ENCODE peak calls at places on chromosomes 3 and 15, in six cellular contexts. One of them, this sample, is unnamed.

GRCh38 chr3:170585937-170586310 is at the start of gene SLC7A14:
- DNase-seq in tibial nerve: no peak
- DNase-seq in uterus: no peak
- DNase-seq in PC-3: no peak
- DNase-seq in GM20000: no peak
- DNase-seq in endodermal cell: peak; percentile 87
- DNase-seq in this sample: no peak

GRCh38 chr15:76234337-76234889 is 76.9 kb downstream of the ETFA start:
- DNase-seq in tibial nerve: no peak
- DNase-seq in uterus: no peak
- DNase-seq in PC-3: no peak
- DNase-seq in GM20000: no peak
- DNase-seq in endodermal cell: no peak
- DNase-seq in this sample: no peak

GRCh38 chr3:147410518-147411234 is 1.5 kb downstream of the ZIC1 start:
- DNase-seq in tibial nerve: no peak
- DNase-seq in uterus: no peak
- DNase-seq in PC-3: no peak
- DNase-seq in GM20000: no peak
- DNase-seq in endodermal cell: peak; percentile 85
- DNase-seq in this sample: no peak

GRCh38 chr3:23588547-23588946 is 217.2 kb upstream of the UBE2E1 start:
- DNase-seq in tibial nerve: no peak
- DNase-seq in uterus: no peak
- DNase-seq in PC-3: no peak
- DNase-seq in GM20000: no peak
- DNase-seq in endodermal cell: no peak
- DNase-seq in this sample: no peak

GRCh38 chr3:170730071-170730812 is 139.8 kb downstream of the RPL22L1 start:
- DNase-seq in tibial nerve: no peak
- DNase-seq in uterus: no peak
- DNase-seq in PC-3: no peak
- DNase-seq in GM20000: no peak
- DNase-seq in endodermal cell: no peak
- DNase-seq in this sample: no peak

GRCh38 chr15:90099072-90099867 is 3.0 kb downstream of the IDH2 start:
- DNase-seq in tibial nerve: no peak
- DNase-seq in uterus: no peak
- DNase-seq in PC-3: no peak
- DNase-seq in GM20000: peak; percentile 62
- DNase-seq in endodermal cell: no peak
- DNase-seq in this sample: no peak

GRCh38 chr3:159039286-159039685 is 237.4 kb downstream of the MFSD1 start:
- DNase-seq in tibial nerve: no peak
- DNase-seq in uterus: no peak
- DNase-seq in PC-3: no peak
- DNase-seq in GM20000: no peak
- DNase-seq in endodermal cell: no peak
- DNase-seq in this sample: no peak

GRCh38 chr3:70861855-70862254 is 549.4 kb upstream of the MDFIC2 start:
- DNase-seq in tibial nerve: no peak
- DNase-seq in uterus: no peak
- DNase-seq in PC-3: peak; percentile 33
- DNase-seq in GM20000: no peak
- DNase-seq in endodermal cell: no peak
- DNase-seq in this sample: no peak

GRCh38 chr3:126715432-126715831 is 11.4 kb downstream of the CHCHD6 start:
- DNase-seq in tibial nerve: no peak
- DNase-seq in uterus: no peak
- DNase-seq in PC-3: no peak
- DNase-seq in GM20000: no peak
- DNase-seq in endodermal cell: no peak
- DNase-seq in this sample: no peak

GRCh38 chr3:180280601-180281000 is 243.9 kb upstream of the PEX5L start:
- DNase-seq in tibial nerve: no peak
- DNase-seq in uterus: no peak
- DNase-seq in PC-3: peak; percentile 98
- DNase-seq in GM20000: no peak
- DNase-seq in endodermal cell: no peak
- DNase-seq in this sample: peak; percentile 30

GRCh38 chr3:124832782-124833709 is 54.1 kb downstream of the ITGB5 start:
- DNase-seq in tibial nerve: no peak
- DNase-seq in uterus: no peak
- DNase-seq in PC-3: peak; percentile 48
- DNase-seq in GM20000: no peak
- DNase-seq in endodermal cell: no peak
- DNase-seq in this sample: no peak

GRCh38 chr3:142046320-142047020 is 102.9 kb downstream of the TFDP2 start:
- DNase-seq in tibial nerve: no peak
- DNase-seq in uterus: no peak
- DNase-seq in PC-3: no peak
- DNase-seq in GM20000: no peak
- DNase-seq in endodermal cell: no peak
- DNase-seq in this sample: no peak

GRCh38 chr3:31562525-31562924 is 29.8 kb downstream of the STT3B start:
- DNase-seq in tibial nerve: no peak
- DNase-seq in uterus: no peak
- DNase-seq in PC-3: no peak
- DNase-seq in GM20000: no peak
- DNase-seq in endodermal cell: peak; percentile 92
- DNase-seq in this sample: no peak

GRCh38 chr3:31567036-31567435 is 34.3 kb downstream of the STT3B start:
- DNase-seq in tibial nerve: no peak
- DNase-seq in uterus: no peak
- DNase-seq in PC-3: peak; percentile 24
- DNase-seq in GM20000: peak; percentile 11
- DNase-seq in endodermal cell: peak; percentile 68
- DNase-seq in this sample: no peak

GRCh38 chr3:31565288-31565687 is 32.6 kb downstream of the STT3B start:
- DNase-seq in tibial nerve: no peak
- DNase-seq in uterus: no peak
- DNase-seq in PC-3: no peak
- DNase-seq in GM20000: no peak
- DNase-seq in endodermal cell: no peak
- DNase-seq in this sample: no peak

GRCh38 chr3:31559872-31560534 is 27.3 kb downstream of the STT3B start:
- DNase-seq in tibial nerve: no peak
- DNase-seq in uterus: no peak
- DNase-seq in PC-3: no peak
- DNase-seq in GM20000: no peak
- DNase-seq in endodermal cell: no peak
- DNase-seq in this sample: no peak

GRCh38 chr3:31561891-31562290 is 29.2 kb downstream of the STT3B start:
- DNase-seq in tibial nerve: no peak
- DNase-seq in uterus: no peak
- DNase-seq in PC-3: no peak
- DNase-seq in GM20000: no peak
- DNase-seq in endodermal cell: peak; percentile 77
- DNase-seq in this sample: no peak
- TF ChIP-seq CTCF in tibial nerve: no peak
- TF ChIP-seq CTCF in uterus: no peak
- TF ChIP-seq CTCF in PC-3: no peak
- TF ChIP-seq CTCF in GM20000: no peak
- TF ChIP-seq CTCF in endodermal cell: peak; percentile 66
- TF ChIP-seq CTCF in this sample: no peak

DNA sequence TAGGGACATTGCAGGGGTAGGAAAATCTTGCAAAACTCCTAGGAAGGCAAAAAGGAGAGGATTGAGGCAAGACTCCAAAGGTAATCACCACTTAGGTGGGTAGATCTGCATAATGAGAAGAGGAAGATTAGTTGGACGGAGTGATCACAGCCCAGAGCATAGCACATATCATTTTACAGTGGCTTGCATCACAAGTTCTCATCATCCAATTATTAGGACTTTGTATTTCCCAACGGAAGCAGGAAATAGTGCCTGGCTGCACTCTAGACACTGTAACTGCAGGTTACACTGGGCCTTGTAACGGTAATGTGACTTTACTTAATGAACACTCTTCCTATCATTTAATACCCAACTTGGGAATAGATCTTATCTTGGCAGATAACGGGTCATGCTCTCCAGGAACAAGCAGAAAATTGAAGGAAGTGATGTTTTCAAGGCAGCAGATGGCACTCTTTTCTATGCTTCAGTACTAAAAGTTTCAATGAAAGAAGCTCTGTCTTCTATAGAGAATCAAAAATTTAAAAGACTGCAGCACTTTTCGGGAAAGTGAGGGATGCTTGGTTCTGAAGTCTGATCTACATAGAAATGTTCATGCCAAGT is 101.9 kb upstream of the KCNMB2 start:
- DNase-seq in tibial nerve: no peak
- DNase-seq in uterus: no peak
- DNase-seq in PC-3: peak; percentile 30
- DNase-seq in GM20000: no peak
- DNase-seq in endodermal cell: no peak
- DNase-seq in this sample: no peak
- TF ChIP-seq CTCF in tibial nerve: no peak
- TF ChIP-seq CTCF in uterus: no peak
- TF ChIP-seq CTCF in PC-3: peak; percentile 52
- TF ChIP-seq CTCF in GM20000: peak; percentile 31
- TF ChIP-seq CTCF in endodermal cell: peak; percentile 62
- TF ChIP-seq CTCF in this sample: peak; percentile 54

GRCh38 chr15:63122002-63122893 is 587 bp downstream of the LACTB start:
- DNase-seq in tibial nerve: peak; percentile 67
- DNase-seq in uterus: peak; percentile 85
- DNase-seq in PC-3: peak; percentile 65
- DNase-seq in GM20000: peak; percentile 95
- DNase-seq in endodermal cell: peak; percentile 99
- DNase-seq in this sample: peak; percentile 44
- TF ChIP-seq CTCF in tibial nerve: no peak
- TF ChIP-seq CTCF in uterus: no peak
- TF ChIP-seq CTCF in PC-3: peak; percentile 23
- TF ChIP-seq CTCF in GM20000: no peak
- TF ChIP-seq CTCF in endodermal cell: peak; percentile 67
- TF ChIP-seq CTCF in this sample: peak; percentile 33

GRCh38 chr3:36695769-36696137 is 68.6 kb downstream of the DCLK3 start:
- DNase-seq in tibial nerve: no peak
- DNase-seq in uterus: no peak
- DNase-seq in PC-3: peak; percentile 67
- DNase-seq in GM20000: no peak
- DNase-seq in endodermal cell: no peak
- DNase-seq in this sample: peak; percentile 92

GRCh38 chr3:36695113-36695768 is 69.1 kb downstream of the DCLK3 start:
- DNase-seq in tibial nerve: no peak
- DNase-seq in uterus: no peak
- DNase-seq in PC-3: no peak
- DNase-seq in GM20000: no peak
- DNase-seq in endodermal cell: no peak
- DNase-seq in this sample: no peak

GRCh38 chr3:36696799-36697198 is 67.6 kb downstream of the DCLK3 start:
- DNase-seq in tibial nerve: no peak
- DNase-seq in uterus: no peak
- DNase-seq in PC-3: no peak
- DNase-seq in GM20000: no peak
- DNase-seq in endodermal cell: no peak
- DNase-seq in this sample: no peak

GRCh38 chr3:36698314-36698713 is 66.0 kb downstream of the DCLK3 start:
- DNase-seq in tibial nerve: no peak
- DNase-seq in uterus: no peak
- DNase-seq in PC-3: peak; percentile 16
- DNase-seq in GM20000: no peak
- DNase-seq in endodermal cell: peak; percentile 26
- DNase-seq in this sample: no peak

DNA sequence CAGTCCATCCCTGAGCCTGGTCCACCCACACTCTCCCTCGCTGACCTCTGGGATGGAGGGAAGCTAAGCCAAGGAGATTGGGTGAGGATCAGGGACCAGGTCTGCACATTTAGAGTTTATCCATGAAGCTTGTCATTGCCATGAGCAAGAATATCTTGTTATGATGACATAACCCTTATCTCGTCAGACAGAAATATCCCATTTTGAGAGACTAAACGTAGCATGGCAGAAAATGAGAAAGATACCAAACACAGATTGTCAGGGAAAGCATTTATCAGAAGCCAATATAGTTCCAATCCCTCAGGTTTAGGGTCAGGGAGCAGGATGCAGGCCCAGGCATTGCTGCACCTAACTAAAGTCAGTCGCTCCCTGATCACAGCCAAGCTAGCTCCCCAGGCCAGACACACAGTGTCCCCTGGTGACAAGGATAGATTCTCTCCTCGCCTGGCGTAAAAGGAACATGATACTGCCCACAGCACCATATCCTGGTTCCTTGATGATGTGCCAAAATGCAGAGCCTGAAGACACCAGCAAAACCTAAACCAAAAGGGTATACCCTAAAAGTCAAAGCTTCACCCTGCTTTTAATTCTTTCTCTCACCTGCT is 66.9 kb downstream of the DCLK3 start:
- DNase-seq in tibial nerve: no peak
- DNase-seq in uterus: no peak
- DNase-seq in PC-3: peak; percentile 49
- DNase-seq in GM20000: no peak
- DNase-seq in endodermal cell: peak; percentile 61
- DNase-seq in this sample: no peak
- TF ChIP-seq CTCF in tibial nerve: no peak
- TF ChIP-seq CTCF in uterus: no peak
- TF ChIP-seq CTCF in PC-3: peak; percentile 52
- TF ChIP-seq CTCF in GM20000: no peak
- TF ChIP-seq CTCF in endodermal cell: peak; percentile 55
- TF ChIP-seq CTCF in this sample: peak; percentile 32

GRCh38 chr3:12830785-12831581 is 10.4 kb downstream of the RPL32 start:
- DNase-seq in tibial nerve: no peak
- DNase-seq in uterus: no peak
- DNase-seq in PC-3: peak; percentile 34
- DNase-seq in GM20000: no peak
- DNase-seq in endodermal cell: no peak
- DNase-seq in this sample: no peak
- TF ChIP-seq CTCF in tibial nerve: no peak
- TF ChIP-seq CTCF in uterus: no peak
- TF ChIP-seq CTCF in PC-3: peak; percentile 18
- TF ChIP-seq CTCF in GM20000: no peak
- TF ChIP-seq CTCF in endodermal cell: peak; percentile 56
- TF ChIP-seq CTCF in this sample: peak; percentile 31

GRCh38 chr3:20930034-20930433 is 744.0 kb upstream of the SGO1 start:
- DNase-seq in tibial nerve: no peak
- DNase-seq in uterus: no peak
- DNase-seq in PC-3: peak; percentile 37
- DNase-seq in GM20000: no peak
- DNase-seq in endodermal cell: peak; percentile 67
- DNase-seq in this sample: peak; percentile 22
- TF ChIP-seq CTCF in tibial nerve: no peak
- TF ChIP-seq CTCF in uterus: no peak
- TF ChIP-seq CTCF in PC-3: peak; percentile 66
- TF ChIP-seq CTCF in GM20000: no peak
- TF ChIP-seq CTCF in endodermal cell: peak; percentile 83
- TF ChIP-seq CTCF in this sample: peak; percentile 43

DNA sequence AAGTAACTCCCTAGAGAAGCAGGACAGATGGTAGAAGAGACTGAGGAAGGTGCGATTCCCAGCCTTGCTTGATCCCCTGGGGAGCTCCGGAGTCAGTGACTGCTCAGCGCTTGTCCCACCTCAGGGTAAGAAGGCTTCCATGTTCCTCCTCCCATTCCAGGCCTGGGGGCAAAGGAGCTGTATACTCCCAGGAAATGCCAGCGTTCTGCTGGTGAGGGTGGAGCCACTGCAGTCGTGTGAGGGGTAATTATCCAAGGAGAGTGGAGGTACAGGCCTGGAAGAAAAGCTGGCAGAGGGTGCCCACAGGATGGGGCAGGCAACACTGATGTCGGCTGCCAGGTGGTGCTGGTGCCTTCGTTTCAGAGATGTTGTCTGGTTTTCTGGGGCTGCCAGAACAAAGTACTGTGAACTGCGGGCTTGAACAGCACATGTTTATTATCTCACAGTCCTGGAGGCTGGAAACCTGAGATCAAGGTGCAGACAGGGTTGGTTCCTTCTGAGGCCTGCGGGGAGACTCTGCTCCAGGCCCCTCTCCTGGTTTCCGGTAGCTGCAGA is 12.1 kb upstream of the APBA2 start:
- DNase-seq in tibial nerve: no peak
- DNase-seq in uterus: no peak
- DNase-seq in PC-3: no peak
- DNase-seq in GM20000: no peak
- DNase-seq in endodermal cell: no peak
- DNase-seq in this sample: peak; percentile 21
- TF ChIP-seq CTCF in tibial nerve: no peak
- TF ChIP-seq CTCF in uterus: no peak
- TF ChIP-seq CTCF in PC-3: no peak
- TF ChIP-seq CTCF in GM20000: no peak
- TF ChIP-seq CTCF in endodermal cell: no peak
- TF ChIP-seq CTCF in this sample: peak; percentile 45

This sample was measured in foreskin keratinocyte.